ENCODE peak calls at places on chromosomes 6 and 20, in ten cellular contexts. H, V, E, W, A, M, G, Q, P and C are unnamed samples. For H3K9me3 and H3K4me1, the result is how much of the 10 kb centered on the place peaks cover.

GRCh38 chr6:10510592-10511367 is 10.4 kb upstream of the GCNT2 start:
- DNase-seq in G (peak), M (no peak), V (peak), E (peak), P (peak), A (peak), H (no peak), Q (peak), W (peak), C (peak)

GRCh38 chr6:119612871-119613515 is 263.4 kb upstream of the MAN1A1 start:
- DNase-seq in W (no peak), V (no peak), E (peak), P (no peak), A (no peak), H (no peak), Q (no peak), M (no peak), G (no peak), C (no peak)

GRCh38 chr6:39191236-39191930 is 37.9 kb downstream of the KCNK5 start:
- DNase-seq in M (no peak), V (no peak), W (no peak), E (no peak), G (no peak), H (no peak), A (no peak), P (no peak), Q (no peak), C (no peak)

GRCh38 chr6:134168580-134169223 is 116.3 kb upstream of the SLC2A12 start:
- DNase-seq in A (no peak), W (no peak), P (no peak), M (no peak), V (no peak), H (no peak), G (no peak), Q (peak), E (no peak), C (no peak)

GRCh38 chr6:166449036-166449435 is 66.3 kb upstream of the MPC1 start:
- DNase-seq in A (no peak), P (no peak), W (no peak), Q (no peak), V (no peak), M (no peak), E (no peak), G (no peak), H (no peak), C (no peak)

GRCh38 chr6:135686784-135687301 is 164.7 kb upstream of the PDE7B start:
- DNase-seq in P (no peak), H (no peak), W (no peak), Q (peak), M (no peak), E (no peak), G (no peak), A (no peak), V (no peak), C (no peak)

GRCh38 chr6:166437661-166438060 is 54.9 kb upstream of the MPC1 start:
- DNase-seq in A (no peak), G (no peak), P (no peak), E (no peak), V (no peak), M (no peak), W (no peak), Q (no peak), H (no peak), C (no peak)

GRCh38 chr20:60102665-60103210 is 144.5 kb downstream of the CDH26 start:
- DNase-seq in A (no peak), G (no peak), P (no peak), Q (no peak), M (no peak), E (no peak), W (no peak), H (no peak), V (no peak), C (no peak)

GRCh38 chr20:62297449-62298227 is 5.2 kb upstream of the ADRM1 start:
- DNase-seq in M (no peak), E (no peak), V (no peak), H (no peak), W (no peak), P (no peak), G (no peak), Q (no peak), A (no peak), C (no peak)

GRCh38 chr20:40962733-40963504 is 65.7 kb upstream of the TOP1 start:
- DNase-seq in H (peak), Q (peak), E (peak), V (peak), P (peak), A (peak), G (peak), W (peak), M (peak), C (peak)

GRCh38 chr20:32727663-32728062 is 15.6 kb downstream of the COMMD7 start:
- DNase-seq in V (no peak), Q (peak), P (no peak), M (no peak), A (no peak), W (no peak), E (no peak), H (no peak), G (no peak), C (no peak)

GRCh38 chr6:136873733-136874132 is 48.4 kb upstream of the SLC35D3 start:
- DNase-seq in W (no peak), G (peak), P (no peak), M (no peak), A (no peak), E (no peak), V (no peak), H (no peak), Q (no peak), C (no peak)

GRCh38 chr20:353166-353565 is 6.3 kb downstream of the NRSN2 start:
- DNase-seq in V (no peak), G (no peak), M (no peak), H (no peak), P (no peak), A (no peak), Q (no peak), E (no peak), W (no peak), C (no peak)

GRCh38 chr6:113920663-113921267 is 50.2 kb downstream of the HDAC2 start:
- DNase-seq in Q (no peak), P (no peak), V (no peak), H (no peak), G (peak), W (no peak), A (no peak), M (no peak), E (no peak), C (no peak)

GRCh38 chr6:11350294-11350693 is 117.8 kb upstream of the NEDD9 start:
- DNase-seq in M (no peak), E (no peak), V (peak), H (no peak), P (no peak), Q (peak), G (no peak), A (no peak), W (peak), C (no peak)

GRCh38 chr6:127710668-127711067 is 133.7 kb downstream of the C6orf58 start:
- DNase-seq in P (no peak), M (no peak), H (no peak), W (no peak), G (no peak), A (no peak), V (no peak), Q (no peak), E (no peak), C (no peak)

GRCh38 chr6:39790772-39791171 is 1.4 kb upstream of the DAAM2 start:
- DNase-seq in P (no peak), Q (no peak), H (no peak), A (no peak), E (no peak), V (no peak), G (no peak), M (no peak), W (no peak), C (no peak)

GRCh38 chr6:134374486-134374885 is 56.6 kb upstream of the SGK1 start:
- DNase-seq in W (peak), P (no peak), V (no peak), G (no peak), Q (no peak), M (peak), A (no peak), H (no peak), E (no peak), C (no peak)

GRCh38 chr6:52576392-52577021 is 353 bp downstream of the TRAM2 start:
- DNase-seq in M (peak), V (peak), H (peak), E (peak), Q (peak), P (peak), A (peak), W (peak), G (peak), C (peak)

GRCh38 chr6:106617857-106618256 is 11.4 kb downstream of the RTN4IP1 start:
- DNase-seq in P (no peak), A (no peak), M (no peak), Q (no peak), V (no peak), G (no peak), E (no peak), W (no peak), H (no peak), C (no peak)

GRCh38 chr6:30885999-30886896 is 1.9 kb downstream of the DDR1 start:
- DNase-seq in M (peak), A (peak), Q (peak), P (peak), E (peak), H (no peak), G (peak), V (peak), W (peak), C (peak)

GRCh38 chr6:160010067-160010466 is 41.2 kb downstream of the IGF2R start:
- DNase-seq in M (no peak), H (no peak), Q (peak), W (no peak), A (no peak), G (no peak), P (peak), E (no peak), V (no peak), C (peak)

GRCh38 chr20:7161690-7162089 is 394.2 kb downstream of the BMP2 start:
- DNase-seq in M (no peak), P (no peak), A (no peak), H (no peak), V (no peak), E (peak), W (no peak), Q (peak), G (no peak), C (peak)

GRCh38 chr20:32934580-32934979 is 69.7 kb downstream of the SUN5 start:
- DNase-seq in Q (no peak), G (no peak), H (no peak), A (no peak), M (no peak), E (no peak), P (no peak), W (no peak), V (no peak), C (no peak)

GRCh38 chr6:45718901-45719300 is 296.8 kb downstream of the CLIC5 start:
- DNase-seq in G (no peak), W (no peak), P (no peak), H (no peak), V (no peak), E (no peak), M (no peak), Q (no peak), A (no peak), C (no peak)

GRCh38 chr6:169702640-169703246 is 817 bp downstream of the C6orf120 start:
- DNase-seq in E (peak), G (no peak), V (no peak), Q (no peak), P (no peak), M (no peak), W (peak), A (peak), H (peak), C (peak)

GRCh38 chr6:113451030-113451429 is 406.1 kb upstream of the MARCKS start:
- DNase-seq in V (no peak), M (no peak), H (no peak), G (no peak), Q (no peak), E (no peak), A (no peak), W (no peak), P (no peak), C (no peak)

GRCh38 chr20:46074006-46074405 is 15.8 kb downstream of the NCOA5 start:
- DNase-seq in Q (no peak), W (no peak), M (no peak), V (no peak), G (peak), E (peak), A (no peak), H (no peak), P (no peak), C (no peak)

GRCh38 chr20:32418376-32418775 is 60.2 kb downstream of the ASXL1 start:
- DNase-seq in A (no peak), P (no peak), H (no peak), V (no peak), G (no peak), E (no peak), Q (no peak), W (no peak), M (no peak), C (no peak)

GRCh38 chr6:109781001-109781400 is 89.9 kb downstream of the FIG4 start:
- DNase-seq in H (no peak), W (no peak), A (no peak), P (no peak), M (no peak), Q (no peak), V (no peak), E (no peak), G (no peak), C (no peak)

GRCh38 chr6:139308284-139308916 is 16.6 kb upstream of the TXLNB start:
- DNase-seq in A (no peak), V (no peak), W (no peak), G (no peak), H (no peak), M (no peak), E (no peak), Q (no peak), P (no peak), C (no peak)

GRCh38 chr6:149863846-149864577 is at the start of gene LRP11:
- DNase-seq in M (peak), P (peak), A (peak), G (peak), V (peak), H (peak), W (peak), Q (peak), E (peak), C (peak)

GRCh38 chr6:157151029-157151428 is 172.3 kb downstream of the TMEM242 start:
- DNase-seq in V (no peak), E (no peak), M (no peak), H (no peak), Q (peak), G (no peak), W (no peak), A (no peak), P (no peak), C (no peak)

GRCh38 chr6:83978324-83978734 is 55.2 kb upstream of the MRAP2 start:
- DNase-seq in P (no peak), E (no peak), V (no peak), W (no peak), A (no peak), G (no peak), H (no peak), M (no peak), Q (no peak), C (no peak)

GRCh38 chr6:55675936-55676335 is 96.9 kb upstream of the HMGCLL1 start:
- DNase-seq in G (no peak), A (no peak), E (no peak), Q (no peak), H (no peak), W (no peak), P (no peak), V (no peak), M (no peak), C (no peak)

DNA sequence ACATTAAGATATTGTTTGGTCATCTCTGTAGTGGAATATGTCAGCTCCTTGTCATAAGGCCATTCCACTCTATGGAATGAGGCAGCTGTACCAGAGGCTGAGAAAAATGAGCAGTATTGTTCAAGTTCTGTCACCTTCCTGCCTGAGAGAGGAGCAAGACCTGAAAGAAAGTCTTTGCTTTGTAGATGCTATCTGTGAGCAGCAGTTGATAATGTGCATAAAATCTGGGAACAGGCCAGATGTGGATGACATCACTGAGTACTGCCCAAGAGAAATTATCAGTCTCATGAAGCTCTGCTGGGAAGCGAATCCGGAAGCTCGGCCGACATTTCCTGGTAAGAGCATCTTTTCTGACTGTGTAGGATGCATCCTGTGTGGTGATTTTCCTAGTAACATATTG is 16.8 kb downstream of the RIPK1 start:
- DNase-seq in P (no peak), W (no peak), Q (peak), E (no peak), V (no peak), G (no peak), H (no peak), A (no peak), M (no peak), C (no peak)
- H3K9me3 ChIP-seq in P (under half), W (under half), Q (under half), E (under half), V (under half), G (under half), H (under half), A (under half), M (under half), C (under half)

DNA sequence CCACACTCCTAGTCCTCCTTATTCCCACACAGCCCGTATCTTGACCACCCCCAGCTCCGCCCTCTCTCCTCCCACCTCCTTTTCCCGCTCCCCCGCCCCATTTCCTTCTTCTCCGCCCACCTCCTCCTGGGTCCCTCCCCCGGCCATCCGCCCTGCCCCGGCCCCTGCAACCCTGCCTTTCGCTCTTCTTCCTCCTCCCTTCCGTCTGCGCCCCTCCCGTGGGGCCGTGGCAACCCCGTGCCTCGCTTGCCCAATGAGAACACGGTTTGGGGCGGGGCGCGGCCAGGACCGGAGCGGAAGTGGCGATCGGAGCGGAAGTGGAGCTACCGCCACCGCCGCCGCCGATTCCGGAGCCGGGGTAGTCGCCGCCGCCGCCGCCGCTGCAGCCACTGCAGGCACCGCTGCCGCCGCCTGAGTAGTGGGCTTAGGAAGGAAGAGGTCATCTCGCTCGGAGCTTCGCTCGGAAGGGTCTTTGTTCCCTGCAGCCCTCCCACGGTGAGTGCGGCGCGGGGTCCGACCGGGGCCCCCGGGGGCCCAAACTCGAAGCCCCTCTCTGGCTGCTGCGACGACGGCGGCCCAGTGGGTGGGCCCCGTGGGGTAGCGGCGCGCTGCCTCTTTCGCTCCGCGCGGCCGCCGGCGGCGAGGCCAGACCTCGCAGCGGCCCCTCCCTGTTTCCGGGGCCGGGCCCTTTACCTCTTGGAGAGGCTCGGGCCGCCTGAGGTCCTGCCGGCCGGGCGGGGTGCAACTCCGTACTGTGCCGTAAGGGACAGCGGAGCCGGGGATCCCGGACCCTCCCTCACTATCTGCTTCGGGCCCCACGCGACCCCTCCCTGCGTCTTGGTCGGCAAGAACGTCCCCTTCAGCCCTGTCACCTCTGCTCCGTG is at the start of gene YWHAB:
- DNase-seq in P (peak), G (peak), M (peak), E (peak), W (peak), A (peak), Q (peak), H (peak), V (peak), C (peak)
- H3K4me1 ChIP-seq in P (under half), G (under half), M (under half), E (under half), W (under half), A (under half), Q (under half), H (half or more), V (under half), C (under half)

GRCh38 chr6:53811746-53812145 is 16.9 kb downstream of the LRRC1 start:
- DNase-seq in P (no peak), M (no peak), H (no peak), A (no peak), Q (no peak), V (no peak), W (no peak), E (no peak), G (no peak), C (no peak)

GRCh38 chr6:53813801-53814200 is 19.0 kb downstream of the LRRC1 start:
- DNase-seq in A (no peak), V (no peak), E (no peak), W (no peak), Q (no peak), G (no peak), M (no peak), P (no peak), H (no peak), C (no peak)

GRCh38 chr6:53815381-53816119 is 20.7 kb downstream of the LRRC1 start:
- DNase-seq in H (no peak), G (no peak), E (no peak), P (no peak), V (no peak), W (no peak), M (no peak), A (no peak), Q (no peak), C (no peak)

GRCh38 chr6:53813096-53813495 is 18.3 kb downstream of the LRRC1 start:
- DNase-seq in V (no peak), Q (no peak), A (no peak), E (no peak), G (no peak), W (no peak), M (no peak), P (no peak), H (no peak), C (no peak)

GRCh38 chr6:53814353-53814752 is 19.5 kb downstream of the LRRC1 start:
- DNase-seq in A (no peak), Q (no peak), G (no peak), H (no peak), P (no peak), E (no peak), W (no peak), M (no peak), V (no peak), C (no peak)
- H3K4me3 ChIP-seq in A (no peak), Q (no peak), G (no peak), H (no peak), P (no peak), E (no peak), W (no peak), M (no peak), V (no peak), C (no peak)

GRCh38 chr6:19245656-19246055 is 591.5 kb upstream of the ID4 start:
- DNase-seq in H (no peak), Q (no peak), G (no peak), V (no peak), M (no peak), E (no peak), P (no peak), W (no peak), A (no peak), C (no peak)
- H3K9me3 ChIP-seq in H (under half), Q (under half), G (under half), V (under half), M (under half), E (under half), P (under half), W (under half), A (under half), C (under half)

GRCh38 chr6:680666-681374 is 12.1 kb downstream of the EXOC2 start:
- DNase-seq in P (no peak), M (no peak), Q (no peak), G (peak), H (no peak), W (no peak), V (no peak), E (no peak), A (no peak), C (no peak)
- H3K4me1 ChIP-seq in P (under half), M (under half), Q (under half), G (half or more), H (under half), W (under half), V (under half), E (under half), A (under half), C (under half)

GRCh38 chr6:132368916-132369481 is 32.3 kb downstream of the MOXD1 start:
- DNase-seq in Q (no peak), P (no peak), M (no peak), V (no peak), G (no peak), E (no peak), H (no peak), W (no peak), A (no peak), C (no peak)

GRCh38 chr6:132365319-132365907 is 35.9 kb downstream of the MOXD1 start:
- DNase-seq in A (no peak), H (no peak), W (no peak), P (peak), V (peak), M (no peak), Q (peak), E (peak), G (peak), C (no peak)

GRCh38 chr6:132364249-132364648 is 37.0 kb downstream of the MOXD1 start:
- DNase-seq in G (no peak), H (no peak), E (no peak), W (no peak), M (no peak), V (no peak), P (no peak), Q (no peak), A (no peak), C (no peak)

GRCh38 chr6:132364675-132365074 is 36.6 kb downstream of the MOXD1 start:
- DNase-seq in G (no peak), E (no peak), P (no peak), W (no peak), M (no peak), A (no peak), H (no peak), Q (peak), V (no peak), C (no peak)

DNA sequence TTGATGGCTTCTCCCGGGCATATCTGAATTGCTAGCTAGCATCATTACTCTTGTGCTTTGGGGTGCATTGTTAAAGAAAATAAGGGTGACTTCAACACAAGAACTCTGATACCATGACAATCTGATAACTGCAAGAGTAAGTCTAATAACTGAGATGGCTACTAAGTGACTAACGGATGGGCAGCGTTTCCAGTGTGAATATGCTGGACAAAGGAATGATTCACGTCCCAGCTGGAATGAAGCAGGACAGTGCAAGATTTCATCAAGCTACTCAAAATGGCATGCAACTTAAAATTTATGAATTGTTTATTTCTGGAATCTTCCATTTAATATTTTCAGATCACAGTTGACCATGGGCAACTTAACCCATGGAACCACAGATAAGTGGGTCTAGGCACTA is 31.7 kb downstream of the MOXD1 start:
- DNase-seq in G (peak), W (no peak), P (no peak), M (no peak), E (no peak), Q (peak), H (no peak), A (no peak), V (peak), C (no peak)
- H3K4me3 ChIP-seq in G (peak), W (no peak), P (no peak), M (no peak), E (no peak), Q (no peak), H (no peak), A (no peak), V (no peak), C (no peak)